ENCODE peak calls at places on chromosome 6, in nine cellular contexts. P is K562, V is neural progenitor cell, T is endothelial cell of umbilical vein, G is fibroblast of lung, B is GM23338, Y is GM12878, Z is HepG2, A is MM.1S. D is an unnamed sample.

GRCh38 chr6:111866857-111867256 is 6.4 kb downstream of the FYN start:
- DNase-seq in P (no peak), V (no peak), T (no peak), G (no peak), B (no peak), Y (no peak), Z (no peak), A (no peak), D (no peak)

GRCh38 chr6:156791261-156791850 is 14.2 kb downstream of the ARID1B start:
- DNase-seq in P (peak; percentile 67), V (peak; percentile 13), T (peak; percentile 65), G (peak; percentile 62), B (peak; percentile 75), Y (peak; percentile 72), Z (peak; percentile 29), A (no peak), D (peak; percentile 67)

GRCh38 chr6:47698342-47698787 is at the start of gene ADGRF4:
- DNase-seq in P (peak; percentile 16), V (no peak), T (no peak), G (peak; percentile 90), B (peak; percentile 17), Y (no peak), Z (no peak), A (no peak), D (peak; percentile 98)

GRCh38 chr6:125865015-125865414 is 74.3 kb downstream of the NCOA7 start:
- DNase-seq in P (no peak), V (no peak), T (no peak), G (no peak), B (no peak), Y (no peak), Z (no peak), A (no peak), D (no peak)

GRCh38 chr6:132651062-132651461 is 7.9 kb downstream of the TAAR1 start:
- DNase-seq in P (no peak), V (no peak), T (no peak), G (no peak), B (no peak), Y (no peak), Z (no peak), A (no peak), D (no peak)

GRCh38 chr6:84772428-84773132 is 8.2 kb upstream of the TBX18 start:
- DNase-seq in P (no peak), V (peak; percentile 68), T (no peak), G (no peak), B (peak; percentile 47), Y (no peak), Z (no peak), A (no peak), D (no peak)

GRCh38 chr6:109925060-109925459 is 53.1 kb upstream of the GPR6 start:
- DNase-seq in P (no peak), V (no peak), T (no peak), G (peak; percentile 1), B (no peak), Y (no peak), Z (no peak), A (no peak), D (peak; percentile 20)

GRCh38 chr6:148999921-149000589 is 253.2 kb downstream of the UST start:
- DNase-seq in P (no peak), V (no peak), T (peak; percentile 53), G (peak; percentile 89), B (no peak), Y (no peak), Z (no peak), A (no peak), D (peak; percentile 62)

GRCh38 chr6:141335476-141335875 is 797.2 kb upstream of the GJE1 start:
- DNase-seq in P (no peak), V (no peak), T (no peak), G (no peak), B (no peak), Y (no peak), Z (no peak), A (no peak), D (no peak)

GRCh38 chr6:1792989-1793388 is 183.3 kb downstream of the FOXC1 start:
- DNase-seq in P (peak; percentile 58), V (peak; percentile 42), T (no peak), G (no peak), B (peak; percentile 73), Y (no peak), Z (peak; percentile 53), A (peak; percentile 22), D (peak; percentile 35)

GRCh38 chr6:42103218-42103617 is 39.2 kb downstream of the C6orf132 start:
- DNase-seq in P (no peak), V (no peak), T (no peak), G (no peak), B (no peak), Y (no peak), Z (no peak), A (no peak), D (no peak)

GRCh38 chr6:6795396-6795795 is 206.9 kb downstream of the LY86 start:
- DNase-seq in P (no peak), V (no peak), T (no peak), G (no peak), B (no peak), Y (no peak), Z (no peak), A (no peak), D (no peak)

GRCh38 chr6:32973144-32973854 is 4.9 kb downstream of the BRD2 start:
- DNase-seq in P (peak; percentile 65), V (peak; percentile 90), T (peak; percentile 40), G (peak; percentile 40), B (peak; percentile 68), Y (no peak), Z (peak; percentile 50), A (peak; percentile 49), D (peak; percentile 51)

GRCh38 chr6:63023726-63024125 is 187.5 kb upstream of the FKBP1C start:
- DNase-seq in P (no peak), V (no peak), T (no peak), G (no peak), B (no peak), Y (no peak), Z (no peak), A (no peak), D (no peak)

GRCh38 chr6:56954389-56955170 is at the start of gene BEND6:
- DNase-seq in P (peak; percentile 90), V (peak; percentile 86), T (peak; percentile 59), G (peak; percentile 89), B (peak; percentile 78), Y (no peak), Z (peak; percentile 28), A (peak; percentile 61), D (peak; percentile 67)

GRCh38 chr6:26521485-26522391 is 16.4 kb upstream of the HMGN4 start:
- DNase-seq in P (peak; percentile 91), V (peak; percentile 91), T (peak; percentile 74), G (peak; percentile 77), B (peak; percentile 86), Y (no peak), Z (no peak), A (peak; percentile 83), D (peak; percentile 60)
- TF ChIP-seq CTCF in P (peak; percentile 73), V (peak; percentile 58), T (peak; percentile 32), G (peak; percentile 24), B (peak; percentile 48), Y (peak; percentile 44), Z (peak; percentile 43), A (peak; percentile 49), D (no peak)

GRCh38 chr6:100464910-100465700 is at the start of gene SIM1:
- DNase-seq in P (no peak), V (peak; percentile 96), T (peak; percentile 91), G (peak; percentile 61), B (peak; percentile 96), Y (no peak), Z (no peak), A (no peak), D (peak; percentile 53)
- TF ChIP-seq EZH2 in P (no peak), V (peak; percentile 95), T (no peak), G (peak; percentile 15), B (peak; percentile 97), Y (no peak), Z (no peak), A (no peak), D (peak; percentile 84)

GRCh38 chr6:39777218-39777617 is 15.0 kb upstream of the DAAM2 start:
- DNase-seq in P (no peak), V (peak; percentile 59), T (no peak), G (no peak), B (peak; percentile 13), Y (no peak), Z (no peak), A (no peak), D (no peak)
- H3K27ac ChIP-seq in P (no peak overlapping the region), V (no peak overlapping the region), T (no peak overlapping the region), G (no peak overlapping the region), B (no peak overlapping the region), Y (no peak overlapping the region), Z (no peak overlapping the region), A (no peak overlapping the region), D (no peak overlapping the region)

DNA sequence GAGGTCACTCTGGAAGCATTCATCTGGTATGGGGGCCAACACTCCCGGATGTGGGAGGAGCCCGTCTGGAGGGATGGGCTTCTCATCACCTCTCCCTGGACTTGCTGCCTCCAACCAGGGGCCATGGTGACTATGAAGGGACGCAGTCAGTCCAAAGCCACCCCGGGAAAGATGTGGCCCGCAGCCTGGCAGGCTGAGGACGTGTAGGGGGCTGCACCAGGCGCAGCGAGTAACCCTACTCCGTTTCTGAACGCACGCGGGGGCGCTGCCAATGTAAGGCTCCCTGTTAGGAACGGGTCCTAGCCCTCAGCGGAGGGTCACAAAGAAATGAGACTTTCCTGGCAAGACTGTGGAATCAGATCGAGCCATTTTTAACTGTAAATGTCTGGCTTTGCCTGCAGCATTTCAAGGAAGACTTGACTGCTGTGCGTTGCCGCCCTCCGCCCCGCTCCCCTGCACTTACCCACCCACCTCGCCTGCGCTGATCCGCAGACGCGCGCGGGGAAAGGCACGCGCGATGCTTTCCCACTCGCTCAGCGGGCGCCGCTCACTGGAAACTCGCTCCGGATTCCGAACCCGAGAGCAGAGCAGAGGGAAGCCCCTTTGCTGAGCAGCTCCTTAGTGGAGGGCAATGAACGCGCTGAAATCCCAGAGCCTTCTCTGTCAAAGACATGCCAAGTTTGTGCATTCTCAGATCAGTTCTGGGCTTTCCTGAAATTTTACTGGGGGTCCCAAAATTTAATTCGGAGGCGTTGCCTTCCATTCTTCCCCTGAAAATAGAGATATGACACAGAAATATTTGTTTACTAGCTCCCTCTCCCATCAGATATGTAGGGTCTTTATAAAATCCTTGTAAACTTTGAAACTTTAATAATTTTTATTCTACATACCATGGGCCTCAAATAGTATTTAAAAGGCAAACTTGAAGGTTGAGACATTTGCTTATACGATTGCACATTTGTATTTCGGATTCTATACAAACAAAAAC is 54.9 kb downstream of the IL20RA start:
- DNase-seq in P (no peak), V (peak; percentile 58), T (no peak), G (peak; percentile 6), B (peak; percentile 82), Y (no peak), Z (no peak), A (no peak), D (no peak)
- TF ChIP-seq CTCF in P (no peak), V (no peak), T (no peak), G (no peak), B (no peak), Y (no peak), Z (no peak), A (no peak), D (no peak)

GRCh38 chr6:18277181-18278006 is 13.1 kb upstream of the DEK start:
- DNase-seq in P (no peak), V (peak; percentile 64), T (no peak), G (peak; percentile 33), B (peak; percentile 66), Y (no peak), Z (no peak), A (no peak), D (peak; percentile 21)
- TF ChIP-seq EZH2 in P (no peak), V (peak; percentile 83), T (peak; percentile 88), G (no peak), B (peak; percentile 38), Y (no peak), Z (peak; percentile 80), A (no peak), D (no peak)